ENCODE peak calls at places on chromosomes 11 and 22, in eight cellular contexts. E is tibial artery, J is right lobe of liver, T is ovary, C is stomach, U is transverse colon, A is pancreas, R is neural progenitor cell. V is an unnamed sample.

GRCh38 chr22:24181088-24181995 is at the start of gene SUSD2:
- DNase-seq in J (peak; percentile 64), A (no peak), C (peak; percentile 60), R (peak; percentile 59), U (peak; percentile 62), T (peak; percentile 24), E (no peak), V (peak; percentile 50)

GRCh38 chr11:79192836-79193235 is 248.0 kb downstream of the TENM4 start:
- DNase-seq in R (no peak), J (no peak), T (no peak), U (no peak), E (no peak), A (no peak), C (no peak), V (no peak)

GRCh38 chr11:59417023-59417422 is 9.2 kb downstream of the OR5A2 start:
- DNase-seq in J (no peak), T (no peak), U (no peak), A (no peak), E (no peak), R (no peak), C (no peak), V (no peak)

GRCh38 chr11:119691020-119691666 is 37.9 kb downstream of the NECTIN1 start:
- DNase-seq in C (no peak), J (no peak), U (no peak), R (peak; percentile 37), E (no peak), T (no peak), A (no peak), V (no peak)

GRCh38 chr22:29003975-29004646 is 57.5 kb downstream of the C22orf31 start:
- DNase-seq in A (peak; percentile 66), J (no peak), R (peak; percentile 49), C (peak; percentile 55), E (no peak), U (no peak), T (no peak), V (no peak)

GRCh38 chr11:80122211-80122610 is 681.4 kb upstream of the TENM4 start:
- DNase-seq in C (no peak), U (no peak), T (no peak), E (no peak), J (no peak), R (no peak), A (no peak), V (no peak)

GRCh38 chr22:37604875-37605274 is 3.8 kb upstream of the GGA1 start:
- DNase-seq in R (no peak), E (no peak), J (no peak), U (no peak), C (no peak), T (no peak), A (no peak), V (no peak)

GRCh38 chr11:27381238-27381666 is 18.2 kb upstream of the CCDC34 start:
- DNase-seq in E (no peak), C (no peak), U (no peak), J (peak; percentile 56), R (no peak), T (no peak), A (peak; percentile 58), V (no peak)

GRCh38 chr11:123238297-123238696 is 43.2 kb upstream of the CLMP start:
- DNase-seq in R (no peak), A (no peak), C (no peak), T (no peak), E (peak; percentile 78), U (no peak), J (no peak), V (no peak)

GRCh38 chr11:110295487-110296225 is 758 bp downstream of the RDX start:
- DNase-seq in E (peak; percentile 74), T (peak; percentile 74), R (peak; percentile 79), J (peak; percentile 66), C (peak; percentile 61), A (peak; percentile 83), U (peak; percentile 58), V (peak; percentile 47)

GRCh38 chr11:76243648-76244285 is 37.5 kb upstream of the WNT11 start:
- DNase-seq in R (no peak), T (no peak), A (no peak), E (no peak), C (no peak), J (no peak), U (no peak), V (no peak)

GRCh38 chr11:5522308-5522707 is 5.8 kb upstream of the UBQLNL start:
- DNase-seq in J (no peak), A (no peak), E (no peak), U (no peak), C (no peak), T (no peak), R (no peak), V (no peak)

GRCh38 chr22:37260939-37261338 is 16.9 kb upstream of the RAC2 start:
- DNase-seq in E (no peak), T (peak; percentile 29), R (peak; percentile 82), A (peak; percentile 76), C (peak; percentile 67), U (peak; percentile 63), J (peak; percentile 60), V (peak; percentile 75)

GRCh38 chr11:4699697-4700435 is 2.2 kb upstream of the OR51E2 start:
- DNase-seq in A (no peak), R (no peak), C (no peak), T (no peak), U (no peak), E (no peak), J (no peak), V (no peak)

GRCh38 chr11:119993732-119994131 is 144.2 kb downstream of the TRIM29 start:
- DNase-seq in R (no peak), A (no peak), T (no peak), U (peak; percentile 30), J (no peak), E (no peak), C (peak; percentile 92), V (no peak)

GRCh38 chr11:26473216-26474194 is 98.6 kb downstream of the MUC15 start:
- DNase-seq in E (no peak), U (no peak), A (no peak), R (no peak), C (no peak), J (no peak), T (no peak), V (no peak)

GRCh38 chr11:2526808-2527381 is 82.1 kb downstream of the KCNQ1 start:
- DNase-seq in U (peak; percentile 87), A (peak; percentile 65), T (peak; percentile 14), E (peak; percentile 75), R (no peak), J (peak; percentile 54), C (peak; percentile 87), V (no peak)

GRCh38 chr11:2529636-2530035 is 84.8 kb downstream of the KCNQ1 start:
- DNase-seq in U (peak; percentile 6), J (peak; percentile 15), A (peak; percentile 50), E (peak; percentile 62), C (no peak), T (peak; percentile 15), R (no peak), V (no peak)

GRCh38 chr11:2527621-2528291 is 82.9 kb downstream of the KCNQ1 start:
- DNase-seq in E (peak; percentile 61), J (peak; percentile 14), R (no peak), T (peak; percentile 15), U (peak; percentile 35), A (peak; percentile 50), C (no peak), V (no peak)

GRCh38 chr11:2529173-2529572 is 84.4 kb downstream of the KCNQ1 start:
- DNase-seq in R (no peak), U (peak; percentile 3), J (no peak), A (peak; percentile 21), E (peak; percentile 24), T (peak; percentile 3), C (no peak), V (no peak)

GRCh38 chr11:2528301-2529050 is 83.7 kb downstream of the KCNQ1 start:
- DNase-seq in R (no peak), T (no peak), J (peak; percentile 13), U (peak; percentile 32), E (peak; percentile 54), C (no peak), A (peak; percentile 48), V (no peak)
- H3K4me3 ChIP-seq in R (no peak overlapping the region), T (no peak overlapping the region), J (no peak overlapping the region), U (no peak overlapping the region), E (no peak overlapping the region), C (no peak overlapping the region), A (no peak overlapping the region), V (no peak overlapping the region)

GRCh38 chr11:132253469-132254264 is 883.3 kb downstream of the NTM start:
- DNase-seq in J (no peak), R (no peak), C (no peak), U (no peak), E (no peak), T (no peak), A (no peak), V (no peak)
- H3K27me3 ChIP-seq in J (no peaks in the 10 kb centered on the region), R (no peaks in the 10 kb centered on the region), C (no peaks in the 10 kb centered on the region), U (no peaks in the 10 kb centered on the region), E (no peaks in the 10 kb centered on the region), T (no peaks in the 10 kb centered on the region), A (no peaks in the 10 kb centered on the region), V (no peaks in the 10 kb centered on the region)

GRCh38 chr11:12130180-12130980 is 20.0 kb downstream of the MICAL2 start:
- DNase-seq in U (peak; percentile 55), J (no peak), E (no peak), A (no peak), C (no peak), R (no peak), T (no peak), V (no peak)

GRCh38 chr11:12129227-12129626 is 18.8 kb downstream of the MICAL2 start:
- DNase-seq in A (no peak), E (no peak), J (no peak), R (no peak), C (no peak), U (no peak), T (no peak), V (no peak)

GRCh38 chr11:12126352-12127019 is 16.1 kb downstream of the MICAL2 start:
- DNase-seq in E (no peak), R (no peak), A (no peak), U (no peak), C (no peak), J (no peak), T (no peak), V (no peak)

GRCh38 chr11:12127206-12127898 is 17.0 kb downstream of the MICAL2 start:
- DNase-seq in T (no peak), A (no peak), E (no peak), J (no peak), U (no peak), C (no peak), R (no peak), V (no peak)

DNA sequence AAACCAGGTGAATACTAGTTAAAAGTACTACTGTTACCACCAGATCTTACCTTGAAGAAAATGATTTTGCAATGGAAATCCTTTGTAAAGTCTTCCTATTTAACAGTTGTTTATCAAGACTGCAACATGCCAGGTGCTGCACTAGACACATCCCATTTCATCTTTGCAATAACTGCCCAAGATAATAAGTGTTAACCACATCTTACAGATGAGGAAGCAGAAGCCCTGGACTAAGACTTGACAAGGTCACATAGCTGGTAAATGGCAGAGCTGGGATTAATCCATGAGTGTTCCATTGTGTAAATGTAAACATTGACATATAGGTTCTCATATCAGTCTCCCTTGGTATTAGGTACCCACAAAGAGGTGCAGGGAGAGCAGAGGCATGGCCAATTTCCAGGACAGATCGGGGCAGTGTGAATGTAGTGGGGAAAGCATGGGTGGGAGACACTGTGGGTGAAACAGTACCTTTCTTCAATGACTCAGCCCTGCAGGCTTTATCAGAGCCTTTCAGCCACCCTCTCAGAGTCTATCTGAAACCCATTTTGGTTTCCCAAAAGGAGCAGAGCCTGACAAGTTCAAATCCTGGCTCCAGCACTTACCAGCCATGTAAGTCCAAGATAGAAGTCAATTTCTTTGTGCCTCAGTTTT is 17.9 kb downstream of the MICAL2 start:
- DNase-seq in U (no peak), T (no peak), E (no peak), A (no peak), C (no peak), J (no peak), R (no peak), V (no peak)
- H3K4me1 ChIP-seq in U (peaks cover 87% of the 10 kb centered on the region), T (no peaks in the 10 kb centered on the region), E (no peaks in the 10 kb centered on the region), A (no peaks in the 10 kb centered on the region), C (peaks cover 93% of the 10 kb centered on the region), J (peaks cover 3% of the 10 kb centered on the region), R (peaks cover 3% of the 10 kb centered on the region), V (no peaks in the 10 kb centered on the region)

GRCh38 chr22:39315389-39315788 is 4.0 kb downstream of the RPL3 start:
- DNase-seq in E (no peak), J (peak; percentile 24), R (no peak), U (no peak), C (no peak), T (no peak), A (no peak), V (no peak)
- H3K4me3 ChIP-seq in E (no peak overlapping the region), J (no peak overlapping the region), R (no peak overlapping the region), U (no peak overlapping the region), C (no peak overlapping the region), T (no peak overlapping the region), A (peak overlapping the region; percentile 57), V (peak overlapping the region; percentile 91)

V was measured in HAP-1.